ENCODE peak calls at places on chromosomes 4 and X, in ten cellular contexts. C is NCI-H2081, P is Daoy, E is retina, K is NCI-H345, V is fibroblast of mammary gland, U is EH, R is ureter, D is stromal cell of bone marrow, N is skeletal muscle cell. J is an unnamed sample.

GRCh38 chrX:40058719-40059118 is 39.0 kb downstream of the BCOR start:
- DNase-seq in N (no peak), D (no peak), C (peak), P (no peak), V (no peak), K (peak), U (no peak), E (peak), R (no peak), J (no peak)

GRCh38 chr4:138243369-138243768 is 1.2 kb upstream of the SLC7A11 start:
- DNase-seq in N (no peak), K (peak), E (no peak), C (peak), P (peak), R (no peak), D (no peak), U (no peak), V (no peak), J (no peak)

GRCh38 chrX:12971282-12972003 is 3.5 kb upstream of the TMSB4X start:
- DNase-seq in C (no peak), U (no peak), K (no peak), V (no peak), N (no peak), E (no peak), P (no peak), R (no peak), D (no peak), J (no peak)

GRCh38 chrX:40877869-40878268 is 142.5 kb upstream of the MED14 start:
- DNase-seq in R (no peak), K (no peak), N (no peak), D (no peak), U (peak), P (no peak), E (no peak), V (peak), C (peak), J (no peak)

GRCh38 chr4:40475609-40476008 is 140.5 kb downstream of the CHRNA9 start:
- DNase-seq in U (no peak), P (no peak), R (no peak), V (no peak), C (no peak), D (no peak), K (peak), E (no peak), N (no peak), J (no peak)

GRCh38 chrX:40057405-40057804 is 40.4 kb downstream of the BCOR start:
- DNase-seq in U (no peak), N (no peak), C (no peak), V (no peak), R (no peak), P (no peak), D (no peak), K (no peak), E (no peak), J (no peak)

GRCh38 chrX:130626521-130626920 is 224.7 kb downstream of the RBMX2 start:
- DNase-seq in E (no peak), U (peak), D (peak), R (no peak), P (no peak), N (peak), V (peak), K (no peak), C (no peak), J (no peak)

GRCh38 chr4:11743961-11744360 is 315.3 kb upstream of the HS3ST1 start:
- DNase-seq in D (no peak), E (no peak), N (no peak), C (no peak), U (no peak), K (no peak), V (no peak), R (no peak), P (no peak), J (no peak)

GRCh38 chr4:13543091-13543581 is 1.2 kb downstream of the NKX3-2 start:
- DNase-seq in N (no peak), E (peak), V (no peak), P (no peak), U (no peak), K (no peak), C (no peak), R (no peak), D (no peak), J (no peak)

GRCh38 chrX:110402091-110402854 is 43.6 kb downstream of the RTL9 start:
- DNase-seq in U (peak), R (no peak), E (no peak), N (peak), K (no peak), D (no peak), P (peak), C (no peak), V (peak), J (peak)

GRCh38 chr4:81135501-81135900 is 79.5 kb downstream of the PRKG2 start:
- DNase-seq in V (peak), P (no peak), C (no peak), E (no peak), R (no peak), K (no peak), D (no peak), N (no peak), U (peak), J (no peak)

GRCh38 chr4:11463707-11464106 is 35.0 kb upstream of the HS3ST1 start:
- DNase-seq in U (no peak), K (no peak), N (no peak), C (no peak), V (no peak), P (no peak), D (no peak), E (no peak), R (no peak), J (no peak)

GRCh38 chr4:113349400-113349799 is 299.9 kb downstream of the ANK2 start:
- DNase-seq in P (no peak), V (no peak), R (no peak), E (no peak), N (no peak), C (no peak), D (no peak), U (no peak), K (no peak), J (no peak)

GRCh38 chr4:43233321-43233720 is 340.8 kb downstream of the GRXCR1 start:
- DNase-seq in K (no peak), R (no peak), U (no peak), P (no peak), V (no peak), C (no peak), D (no peak), N (no peak), E (no peak), J (no peak)

GRCh38 chr4:145195167-145195952 is 15.0 kb upstream of the OTUD4 start:
- DNase-seq in E (no peak), V (no peak), N (no peak), C (no peak), D (no peak), R (no peak), K (no peak), U (no peak), P (no peak), J (no peak)

GRCh38 chrX:153969904-153970397 is 1.7 kb downstream of the HCFC1 start:
- DNase-seq in E (peak), R (no peak), N (no peak), D (peak), K (no peak), U (peak), C (peak), P (no peak), V (peak), J (no peak)

GRCh38 chr4:48315728-48316630 is 25.4 kb upstream of the SLAIN2 start:
- DNase-seq in K (peak), E (peak), V (peak), U (peak), P (peak), N (no peak), C (peak), R (no peak), D (peak), J (peak)

J was measured in brain microvascular endothelial cell.